ENCODE peak calls at places on chromosomes 11 and 22, in seven cellular contexts. One of them, this sample, is unnamed. For H3K27me3, the result is how much of the 10 kb centered on the place peaks cover.

GRCh38 chr11:64694821-64695365 is 28.1 kb downstream of the NRXN2 start:
- DNase-seq in pancreas: no peak
- DNase-seq in GM23248: no peak
- DNase-seq in WERI-Rb-1: peak
- DNase-seq in mesendoderm: peak
- DNase-seq in body of pancreas: no peak
- DNase-seq in sigmoid colon: no peak
- DNase-seq in this sample: no peak

GRCh38 chr22:24066872-24067271 is 55.8 kb downstream of the CABIN1 start:
- DNase-seq in WERI-Rb-1: no peak
- DNase-seq in body of pancreas: no peak
- DNase-seq in sigmoid colon: peak
- DNase-seq in pancreas: no peak
- DNase-seq in GM23248: no peak
- DNase-seq in mesendoderm: no peak
- DNase-seq in this sample: no peak

GRCh38 chr11:65401803-65402248 is 15.4 kb downstream of the FRMD8 start:
- DNase-seq in mesendoderm: no peak
- DNase-seq in body of pancreas: no peak
- DNase-seq in WERI-Rb-1: no peak
- DNase-seq in GM23248: no peak
- DNase-seq in pancreas: no peak
- DNase-seq in sigmoid colon: no peak
- DNase-seq in this sample: no peak

GRCh38 chr11:133893381-133893780 is 48.1 kb upstream of the SPATA19 start:
- DNase-seq in body of pancreas: no peak
- DNase-seq in GM23248: no peak
- DNase-seq in WERI-Rb-1: no peak
- DNase-seq in mesendoderm: no peak
- DNase-seq in sigmoid colon: peak
- DNase-seq in pancreas: no peak
- DNase-seq in this sample: no peak

GRCh38 chr11:123364145-123364544 is 65.9 kb upstream of the GRAMD1B start:
- DNase-seq in body of pancreas: no peak
- DNase-seq in pancreas: no peak
- DNase-seq in sigmoid colon: no peak
- DNase-seq in WERI-Rb-1: no peak
- DNase-seq in mesendoderm: no peak
- DNase-seq in GM23248: no peak
- DNase-seq in this sample: no peak

GRCh38 chr22:29393019-29393608 is 4.7 kb upstream of the AP1B1 start:
- DNase-seq in body of pancreas: no peak
- DNase-seq in WERI-Rb-1: no peak
- DNase-seq in sigmoid colon: no peak
- DNase-seq in GM23248: no peak
- DNase-seq in mesendoderm: no peak
- DNase-seq in pancreas: no peak
- DNase-seq in this sample: no peak

GRCh38 chr22:50729391-50730012 is 8.5 kb upstream of the ACR start:
- DNase-seq in WERI-Rb-1: peak
- DNase-seq in body of pancreas: no peak
- DNase-seq in GM23248: no peak
- DNase-seq in mesendoderm: no peak
- DNase-seq in sigmoid colon: peak
- DNase-seq in pancreas: peak
- DNase-seq in this sample: peak

GRCh38 chr11:6736495-6737121 is 35.2 kb downstream of the OR2AG2 start:
- DNase-seq in GM23248: peak
- DNase-seq in body of pancreas: peak
- DNase-seq in mesendoderm: no peak
- DNase-seq in WERI-Rb-1: no peak
- DNase-seq in sigmoid colon: no peak
- DNase-seq in pancreas: no peak
- DNase-seq in this sample: no peak

GRCh38 chr22:49491726-49492125 is 335.9 kb downstream of the BRD1 start:
- DNase-seq in GM23248: no peak
- DNase-seq in WERI-Rb-1: no peak
- DNase-seq in body of pancreas: no peak
- DNase-seq in sigmoid colon: no peak
- DNase-seq in pancreas: no peak
- DNase-seq in mesendoderm: no peak
- DNase-seq in this sample: no peak

GRCh38 chr22:49966716-49967332 is 6.3 kb downstream of the PIM3 start:
- DNase-seq in pancreas: peak
- DNase-seq in WERI-Rb-1: no peak
- DNase-seq in body of pancreas: peak
- DNase-seq in sigmoid colon: peak
- DNase-seq in GM23248: no peak
- DNase-seq in mesendoderm: no peak
- DNase-seq in this sample: no peak

GRCh38 chr11:35050596-35050995 is 88.4 kb upstream of the CD44 start:
- DNase-seq in body of pancreas: no peak
- DNase-seq in pancreas: no peak
- DNase-seq in sigmoid colon: no peak
- DNase-seq in mesendoderm: no peak
- DNase-seq in WERI-Rb-1: no peak
- DNase-seq in GM23248: no peak
- DNase-seq in this sample: no peak

GRCh38 chr11:76234704-76235232 is 28.5 kb upstream of the WNT11 start:
- DNase-seq in sigmoid colon: peak
- DNase-seq in mesendoderm: no peak
- DNase-seq in GM23248: peak
- DNase-seq in pancreas: peak
- DNase-seq in body of pancreas: no peak
- DNase-seq in WERI-Rb-1: peak
- DNase-seq in this sample: no peak

GRCh38 chr22:25780673-25781072 is 38.7 kb downstream of the MYO18B start:
- DNase-seq in mesendoderm: no peak
- DNase-seq in pancreas: no peak
- DNase-seq in WERI-Rb-1: peak
- DNase-seq in GM23248: no peak
- DNase-seq in body of pancreas: no peak
- DNase-seq in sigmoid colon: no peak
- DNase-seq in this sample: no peak

GRCh38 chr11:57403176-57404147 is 13.0 kb upstream of the PRG2 start:
- DNase-seq in pancreas: no peak
- DNase-seq in WERI-Rb-1: no peak
- DNase-seq in GM23248: no peak
- DNase-seq in mesendoderm: no peak
- DNase-seq in body of pancreas: no peak
- DNase-seq in sigmoid colon: no peak
- DNase-seq in this sample: no peak

GRCh38 chr11:116792869-116793475 is 1.3 kb upstream of the APOA5 start:
- DNase-seq in sigmoid colon: no peak
- DNase-seq in pancreas: no peak
- DNase-seq in WERI-Rb-1: no peak
- DNase-seq in GM23248: peak
- DNase-seq in body of pancreas: no peak
- DNase-seq in mesendoderm: no peak
- DNase-seq in this sample: no peak

GRCh38 chr11:225734-226453 is 10.2 kb downstream of the SIRT3 start:
- DNase-seq in sigmoid colon: peak
- DNase-seq in mesendoderm: no peak
- DNase-seq in body of pancreas: no peak
- DNase-seq in GM23248: peak
- DNase-seq in WERI-Rb-1: peak
- DNase-seq in pancreas: peak
- DNase-seq in this sample: no peak

GRCh38 chr11:81916459-81916858 is 817.2 kb downstream of the FAM181B start:
- DNase-seq in sigmoid colon: no peak
- DNase-seq in mesendoderm: no peak
- DNase-seq in GM23248: no peak
- DNase-seq in pancreas: no peak
- DNase-seq in WERI-Rb-1: no peak
- DNase-seq in body of pancreas: no peak
- DNase-seq in this sample: no peak

GRCh38 chr11:17989306-17989705 is 23.5 kb downstream of the SERGEF start:
- DNase-seq in GM23248: no peak
- DNase-seq in body of pancreas: no peak
- DNase-seq in mesendoderm: no peak
- DNase-seq in sigmoid colon: no peak
- DNase-seq in pancreas: no peak
- DNase-seq in WERI-Rb-1: no peak
- DNase-seq in this sample: no peak

GRCh38 chr11:20065040-20065805 is 95.1 kb downstream of the DBX1 start:
- DNase-seq in WERI-Rb-1: no peak
- DNase-seq in sigmoid colon: no peak
- DNase-seq in pancreas: no peak
- DNase-seq in mesendoderm: no peak
- DNase-seq in GM23248: no peak
- DNase-seq in body of pancreas: no peak
- DNase-seq in this sample: no peak

GRCh38 chr11:693415-693831 is 1.6 kb downstream of the DEAF1 start:
- DNase-seq in sigmoid colon: no peak
- DNase-seq in WERI-Rb-1: no peak
- DNase-seq in pancreas: no peak
- DNase-seq in body of pancreas: no peak
- DNase-seq in GM23248: peak
- DNase-seq in mesendoderm: no peak
- DNase-seq in this sample: no peak

GRCh38 chr11:16082532-16083055 is 273.8 kb downstream of the SOX6 start:
- DNase-seq in WERI-Rb-1: no peak
- DNase-seq in body of pancreas: no peak
- DNase-seq in mesendoderm: no peak
- DNase-seq in sigmoid colon: no peak
- DNase-seq in GM23248: no peak
- DNase-seq in pancreas: no peak
- DNase-seq in this sample: no peak

GRCh38 chr22:45684752-45685359 is 13.2 kb downstream of the ATXN10 start:
- DNase-seq in WERI-Rb-1: no peak
- DNase-seq in pancreas: no peak
- DNase-seq in sigmoid colon: no peak
- DNase-seq in GM23248: no peak
- DNase-seq in body of pancreas: no peak
- DNase-seq in mesendoderm: no peak
- DNase-seq in this sample: no peak

GRCh38 chr11:104899226-104899625 is 966 bp upstream of the CASP12 start:
- DNase-seq in mesendoderm: peak
- DNase-seq in WERI-Rb-1: no peak
- DNase-seq in sigmoid colon: no peak
- DNase-seq in body of pancreas: no peak
- DNase-seq in pancreas: no peak
- DNase-seq in GM23248: no peak
- DNase-seq in this sample: no peak

GRCh38 chr11:27699926-27700350 is 317 bp downstream of the BDNF start:
- DNase-seq in mesendoderm: no peak
- DNase-seq in body of pancreas: no peak
- DNase-seq in GM23248: peak
- DNase-seq in WERI-Rb-1: peak
- DNase-seq in pancreas: peak
- DNase-seq in sigmoid colon: no peak
- DNase-seq in this sample: no peak
- H3K4me3 ChIP-seq in mesendoderm: peak
- H3K4me3 ChIP-seq in body of pancreas: peak
- H3K4me3 ChIP-seq in GM23248: peak
- H3K4me3 ChIP-seq in WERI-Rb-1: peak
- H3K4me3 ChIP-seq in pancreas: peak
- H3K4me3 ChIP-seq in sigmoid colon: peak
- H3K4me3 ChIP-seq in this sample: peak

GRCh38 chr11:69726019-69726418 is 22.2 kb upstream of the FGF19 start:
- DNase-seq in WERI-Rb-1: no peak
- DNase-seq in body of pancreas: no peak
- DNase-seq in mesendoderm: peak
- DNase-seq in pancreas: no peak
- DNase-seq in sigmoid colon: no peak
- DNase-seq in GM23248: no peak
- DNase-seq in this sample: no peak
- H3K27me3 ChIP-seq in WERI-Rb-1: under half
- H3K27me3 ChIP-seq in body of pancreas: under half
- H3K27me3 ChIP-seq in mesendoderm: under half
- H3K27me3 ChIP-seq in pancreas: under half
- H3K27me3 ChIP-seq in sigmoid colon: under half
- H3K27me3 ChIP-seq in GM23248: under half
- H3K27me3 ChIP-seq in this sample: under half

DNA sequence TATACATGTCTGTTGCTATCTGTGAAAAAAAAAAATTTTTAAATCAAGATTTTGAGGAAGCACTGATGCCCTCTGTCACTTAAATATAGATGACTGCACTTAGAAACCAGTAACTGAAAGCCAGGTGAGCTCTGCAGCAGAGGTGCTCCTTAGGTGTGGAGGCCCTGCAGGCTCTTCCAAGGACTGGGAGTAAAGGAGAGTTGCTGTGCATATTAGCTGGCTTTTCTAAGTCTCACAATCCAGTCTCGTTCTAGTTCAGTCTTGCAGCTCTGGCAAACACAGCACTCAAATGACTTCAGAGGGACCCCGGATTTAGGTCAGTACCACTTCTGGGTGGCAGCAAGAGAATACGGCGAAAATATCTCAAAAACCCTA is 61.0 kb downstream of the LARGE2 start:
- DNase-seq in sigmoid colon: no peak
- DNase-seq in pancreas: no peak
- DNase-seq in WERI-Rb-1: no peak
- DNase-seq in body of pancreas: no peak
- DNase-seq in GM23248: no peak
- DNase-seq in mesendoderm: no peak
- DNase-seq in this sample: no peak
- H3K4me3 ChIP-seq in sigmoid colon: no peak
- H3K4me3 ChIP-seq in pancreas: no peak
- H3K4me3 ChIP-seq in WERI-Rb-1: no peak
- H3K4me3 ChIP-seq in body of pancreas: no peak
- H3K4me3 ChIP-seq in GM23248: no peak
- H3K4me3 ChIP-seq in mesendoderm: no peak
- H3K4me3 ChIP-seq in this sample: no peak

GRCh38 chr11:13963949-13964770 is 1.6 kb downstream of the SPON1 start:
- DNase-seq in pancreas: peak
- DNase-seq in WERI-Rb-1: no peak
- DNase-seq in mesendoderm: peak
- DNase-seq in GM23248: peak
- DNase-seq in sigmoid colon: no peak
- DNase-seq in body of pancreas: no peak
- DNase-seq in this sample: no peak
- H3K27me3 ChIP-seq in pancreas: under half
- H3K27me3 ChIP-seq in WERI-Rb-1: under half
- H3K27me3 ChIP-seq in mesendoderm: under half
- H3K27me3 ChIP-seq in GM23248: half or more
- H3K27me3 ChIP-seq in sigmoid colon: half or more
- H3K27me3 ChIP-seq in body of pancreas: under half
- H3K27me3 ChIP-seq in this sample: under half

This sample was measured in Caco-2.